ENCODE peak calls at places on chromosome 13, in four cellular contexts. W, X, G and P are unnamed samples.

GRCh38 chr13:43815204-43815603 is 28.4 kb upstream of the ENOX1 start:
- DNase-seq in G (peak; percentile 89), W (peak; percentile 51), X (peak; percentile 88), P (no peak)

GRCh38 chr13:59750860-59751259 is 412.9 kb downstream of the DIAPH3 start:
- DNase-seq in G (no peak), X (peak; percentile 67), W (peak; percentile 76), P (peak; percentile 75)

GRCh38 chr13:100530645-100531044 is 57.9 kb downstream of the GGACT start:
- DNase-seq in W (no peak), X (no peak), G (no peak), P (no peak)

GRCh38 chr13:113209880-113210421 is 538 bp downstream of the CUL4A start:
- DNase-seq in X (peak; percentile 59), G (peak; percentile 87), W (peak; percentile 60), P (peak; percentile 46)

GRCh38 chr13:79736356-79736755 is 255.4 kb downstream of the NDFIP2 start:
- DNase-seq in G (no peak), W (no peak), X (no peak), P (no peak)

GRCh38 chr13:113620036-113620435 is 35.5 kb downstream of the TFDP1 start:
- DNase-seq in G (no peak), X (no peak), W (no peak), P (no peak)

GRCh38 chr13:27483421-27483820 is 33.1 kb upstream of the MTIF3 start:
- DNase-seq in G (no peak), X (no peak), W (no peak), P (no peak)

GRCh38 chr13:46119883-46120614 is 15.2 kb upstream of the CPB2 start:
- DNase-seq in X (peak; percentile 74), W (peak; percentile 31), G (no peak), P (peak; percentile 52)

GRCh38 chr13:55244991-55245644 is 1895.6 kb upstream of the PRR20A start:
- DNase-seq in G (no peak), W (peak; percentile 9), X (no peak), P (no peak)

GRCh38 chr13:113413178-113413897 is 40.0 kb downstream of the ADPRHL1 start:
- DNase-seq in X (no peak), G (no peak), W (peak; percentile 52), P (no peak)

GRCh38 chr13:40406405-40407138 is 259.9 kb downstream of the FOXO1 start:
- DNase-seq in X (peak; percentile 93), G (peak; percentile 73), W (peak; percentile 83), P (no peak)

GRCh38 chr13:102877285-102877684 is 31.5 kb downstream of the ERCC5 start:
- DNase-seq in G (no peak), W (peak; percentile 22), X (peak; percentile 75), P (no peak)

GRCh38 chr13:113589251-113589960 is 4.9 kb downstream of the TFDP1 start:
- DNase-seq in W (no peak), G (peak; percentile 26), X (no peak), P (no peak)

GRCh38 chr13:98797456-98797855 is 45.0 kb upstream of the SLC15A1 start:
- DNase-seq in W (peak; percentile 56), G (no peak), X (no peak), P (no peak)

GRCh38 chr13:24071016-24071415 is 89.5 kb upstream of the SPATA13 start:
- DNase-seq in G (no peak), W (no peak), X (no peak), P (no peak)

GRCh38 chr13:111344471-111345191 is 24.2 kb downstream of the TEX29 start:
- DNase-seq in W (peak; percentile 67), X (peak; percentile 3), G (no peak), P (no peak)

GRCh38 chr13:100473493-100474044 is 115.0 kb downstream of the GGACT start:
- DNase-seq in X (no peak), W (no peak), G (no peak), P (no peak)

GRCh38 chr13:65926750-65927171 is 1303.4 kb downstream of the PCDH9 start:
- DNase-seq in X (no peak), G (peak; percentile 41), W (no peak), P (no peak)

GRCh38 chr13:20191311-20191901 is 1.3 kb downstream of the GJB2 start:
- DNase-seq in G (no peak), W (no peak), X (no peak), P (no peak)

GRCh38 chr13:24038846-24039330 is 121.6 kb upstream of the SPATA13 start:
- DNase-seq in W (no peak), G (no peak), X (no peak), P (no peak)

GRCh38 chr13:106919093-106919492 is 351.2 kb upstream of the ARGLU1 start:
- DNase-seq in X (peak; percentile 16), G (no peak), W (no peak), P (no peak)

GRCh38 chr13:110266431-110266809 is 40.5 kb downstream of the COL4A1 start:
- DNase-seq in G (no peak), W (no peak), X (no peak), P (no peak)

GRCh38 chr13:36030670-36031331 is 100.4 kb downstream of the DCLK1 start:
- DNase-seq in W (peak; percentile 85), X (peak; percentile 97), G (no peak), P (peak; percentile 98)

GRCh38 chr13:100787899-100788298 is 113.3 kb upstream of the TMTC4 start:
- DNase-seq in W (no peak), X (no peak), G (no peak), P (no peak)

GRCh38 chr13:99876651-99877050 is 94.9 kb downstream of the ZIC5 start:
- DNase-seq in W (no peak), G (no peak), X (no peak), P (no peak)

GRCh38 chr13:57665471-57665870 is 33.9 kb downstream of the PCDH17 start:
- DNase-seq in G (no peak), W (peak; percentile 2), X (peak; percentile 6), P (no peak)

GRCh38 chr13:41398494-41399190 is 58.7 kb upstream of the RGCC start:
- DNase-seq in X (peak; percentile 7), G (no peak), W (no peak), P (peak; percentile 12)

GRCh38 chr13:79966039-79966438 is 374.9 kb downstream of the SPRY2 start:
- DNase-seq in W (peak; percentile 24), G (no peak), X (peak; percentile 31), P (no peak)

GRCh38 chr13:24232037-24232436 is 71.5 kb downstream of the SPATA13 start:
- DNase-seq in X (no peak), G (no peak), W (no peak), P (no peak)

GRCh38 chr13:49669735-49670309 is 21.5 kb downstream of the EBPL start:
- DNase-seq in G (peak; percentile 54), X (peak; percentile 86), W (peak; percentile 86), P (no peak)

DNA sequence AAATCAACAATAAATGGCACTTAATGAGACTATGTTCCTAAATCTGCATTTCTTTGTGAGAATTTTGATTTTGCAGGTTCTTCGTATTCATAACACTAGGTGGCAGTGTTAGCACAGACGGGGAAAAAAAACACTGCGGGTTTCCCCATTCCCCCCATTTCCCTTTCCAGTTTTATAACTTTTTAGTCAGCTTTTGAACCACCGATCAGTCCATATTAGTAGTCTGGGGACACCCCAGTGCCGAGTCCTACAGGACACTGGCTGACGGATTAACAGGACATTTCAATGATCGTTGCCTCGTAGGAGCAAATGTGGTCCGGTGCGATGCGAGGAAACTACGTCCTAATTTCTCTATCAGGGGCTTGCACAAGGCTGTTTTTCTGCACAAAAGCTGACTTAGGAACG is 234.3 kb downstream of the LMO7 start:
- DNase-seq in X (peak; percentile 49), G (no peak), W (peak; percentile 43), P (no peak)
- H3K4me3 ChIP-seq in X (peak overlapping the region; percentile 54), G (no peak overlapping the region), W (peak overlapping the region; percentile 56), P (peak overlapping the region; percentile 29)

DNA sequence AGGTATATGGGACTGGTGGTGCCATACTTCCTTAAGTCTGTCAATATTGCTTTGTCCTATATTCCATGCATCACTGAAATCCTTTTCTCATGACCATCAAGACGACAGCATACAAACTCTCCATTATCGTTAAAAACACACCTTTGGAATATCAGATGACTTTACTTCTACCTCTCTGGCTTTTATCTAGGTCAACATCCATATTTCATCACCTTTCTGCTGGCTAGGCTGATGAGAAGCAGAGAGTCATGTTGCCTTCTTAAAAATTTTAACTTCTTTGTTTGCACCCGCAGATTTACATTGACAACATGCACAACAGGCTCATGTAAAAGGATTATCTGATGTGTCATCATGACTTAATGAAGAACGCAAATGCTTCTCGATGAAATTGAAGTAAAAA is 771.4 kb downstream of the OLFM4 start:
- DNase-seq in G (no peak), X (no peak), W (no peak), P (no peak)
- TF ChIP-seq CTCF in G (no peak), X (no peak), W (no peak), P (no peak)

GRCh38 chr13:94703721-94704314 is 8.5 kb downstream of the SOX21 start:
- DNase-seq in W (no peak), G (no peak), X (no peak), P (no peak)
- H3K4me3 ChIP-seq in W (no peak overlapping the region), G (no peak overlapping the region), X (no peak overlapping the region), P (no peak overlapping the region)

DNA sequence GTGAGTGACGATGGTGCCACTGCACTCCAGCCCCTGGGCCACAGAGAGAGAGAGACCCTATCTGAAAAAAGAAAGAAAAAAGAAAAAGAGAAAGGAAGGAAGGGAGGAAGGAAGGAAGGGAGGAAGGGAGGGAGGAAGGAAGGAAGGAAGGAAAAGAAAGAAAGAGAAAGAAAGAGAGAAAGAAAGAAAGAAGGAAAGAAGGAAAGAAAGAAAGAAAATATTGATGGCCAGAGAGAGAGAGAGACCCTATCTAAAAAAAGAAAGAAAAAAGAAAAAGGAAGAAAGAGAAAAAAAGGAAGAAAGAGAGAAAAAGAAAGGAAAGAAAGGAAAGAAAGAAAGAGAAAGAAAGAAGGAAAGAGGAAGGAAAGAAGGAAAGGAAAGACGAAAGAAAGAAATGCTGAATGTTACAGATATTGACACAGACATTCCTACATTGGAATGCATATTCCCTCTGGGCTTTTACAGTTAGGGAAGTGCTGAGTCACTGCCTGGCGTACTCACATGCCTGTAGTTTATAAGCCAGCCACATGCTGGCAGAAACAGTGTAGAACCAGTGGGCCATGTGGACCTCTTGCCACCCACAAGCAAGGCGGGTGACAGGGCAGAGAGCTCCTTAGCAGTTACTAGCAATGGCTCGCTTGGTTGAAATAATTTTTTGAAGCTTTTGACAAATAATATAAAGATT is 34.6 kb upstream of the SLC46A3 start:
- DNase-seq in W (peak; percentile 70), G (peak; percentile 84), X (peak; percentile 95), P (peak; percentile 76)
- TF ChIP-seq CTCF in W (no peak), G (no peak), X (peak; percentile 21), P (peak; percentile 8)

DNA sequence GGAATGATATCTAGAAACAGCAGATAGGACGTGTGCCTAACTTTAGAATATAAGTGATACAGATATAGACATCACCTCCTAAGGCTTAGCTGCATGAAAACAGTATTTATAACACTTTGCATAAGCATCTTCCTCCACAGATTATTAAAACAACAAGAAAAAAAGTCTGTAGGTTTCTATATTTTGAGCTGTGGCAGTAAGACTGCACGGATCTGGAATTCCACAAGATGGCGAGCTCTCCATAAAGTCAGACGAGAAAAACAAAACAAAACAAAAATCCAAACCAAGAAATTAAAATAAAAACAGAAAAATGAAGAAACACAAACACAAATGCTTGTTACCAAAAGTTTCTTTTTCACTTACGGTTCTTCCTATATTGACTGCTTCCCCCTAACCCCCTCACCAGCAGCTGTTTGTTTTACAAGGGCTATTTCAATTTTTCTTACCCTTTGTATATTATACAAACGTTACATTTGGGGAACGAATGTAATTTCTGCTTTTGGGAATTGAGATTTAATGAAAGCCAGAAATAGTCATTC is 285.8 kb downstream of the MYO16 start:
- DNase-seq in X (peak; percentile 71), G (no peak), W (peak; percentile 67), P (no peak)
- H3K4me3 ChIP-seq in X (peak overlapping the region; percentile 1), G (no peak overlapping the region), W (peak overlapping the region; percentile 32), P (peak overlapping the region; percentile 19)